ENCODE peak calls at places on chromosome 13, in nine cellular contexts. One of them, this sample, is unnamed.

GRCh38 chr13:114019367-114019766 is 45.5 kb upstream of the C13orf46 start:
- DNase-seq in transverse colon: no peak
- DNase-seq in ascending aorta: no peak
- DNase-seq in left lung: no peak
- DNase-seq in fibroblast of lung: no peak
- DNase-seq in DND-41: peak; percentile 40
- DNase-seq in ovary: no peak
- DNase-seq in GM12878: no peak
- DNase-seq in stomach: no peak
- DNase-seq in this sample: no peak

GRCh38 chr13:79267560-79267959 is 138.5 kb downstream of the RBM26 start:
- DNase-seq in transverse colon: no peak
- DNase-seq in ascending aorta: no peak
- DNase-seq in left lung: no peak
- DNase-seq in fibroblast of lung: no peak
- DNase-seq in DND-41: no peak
- DNase-seq in ovary: no peak
- DNase-seq in GM12878: no peak
- DNase-seq in stomach: no peak
- DNase-seq in this sample: no peak

GRCh38 chr13:40445557-40445990 is 220.9 kb downstream of the FOXO1 start:
- DNase-seq in transverse colon: peak; percentile 60
- DNase-seq in ascending aorta: no peak
- DNase-seq in left lung: peak; percentile 58
- DNase-seq in fibroblast of lung: no peak
- DNase-seq in DND-41: no peak
- DNase-seq in ovary: no peak
- DNase-seq in GM12878: peak; percentile 99
- DNase-seq in stomach: peak; percentile 34
- DNase-seq in this sample: no peak

GRCh38 chr13:112333756-112334543 is 42.2 kb upstream of the SPACA7 start:
- DNase-seq in transverse colon: no peak
- DNase-seq in ascending aorta: no peak
- DNase-seq in left lung: no peak
- DNase-seq in fibroblast of lung: no peak
- DNase-seq in DND-41: no peak
- DNase-seq in ovary: no peak
- DNase-seq in GM12878: no peak
- DNase-seq in stomach: no peak
- DNase-seq in this sample: no peak

GRCh38 chr13:46097015-46097414 is 7.8 kb downstream of the CPB2 start:
- DNase-seq in transverse colon: no peak
- DNase-seq in ascending aorta: no peak
- DNase-seq in left lung: no peak
- DNase-seq in fibroblast of lung: no peak
- DNase-seq in DND-41: no peak
- DNase-seq in ovary: no peak
- DNase-seq in GM12878: no peak
- DNase-seq in stomach: no peak
- DNase-seq in this sample: no peak

GRCh38 chr13:26977541-26977940 is 194.1 kb downstream of the USP12 start:
- DNase-seq in transverse colon: no peak
- DNase-seq in ascending aorta: no peak
- DNase-seq in left lung: no peak
- DNase-seq in fibroblast of lung: no peak
- DNase-seq in DND-41: no peak
- DNase-seq in ovary: no peak
- DNase-seq in GM12878: no peak
- DNase-seq in stomach: no peak
- DNase-seq in this sample: no peak

GRCh38 chr13:109778102-109778542 is 8.3 kb downstream of the IRS2 start:
- DNase-seq in transverse colon: peak; percentile 33
- DNase-seq in ascending aorta: no peak
- DNase-seq in left lung: no peak
- DNase-seq in fibroblast of lung: no peak
- DNase-seq in DND-41: no peak
- DNase-seq in ovary: no peak
- DNase-seq in GM12878: no peak
- DNase-seq in stomach: peak; percentile 65
- DNase-seq in this sample: no peak

GRCh38 chr13:23673354-23673753 is 103.1 kb downstream of the TNFRSF19 start:
- DNase-seq in transverse colon: no peak
- DNase-seq in ascending aorta: no peak
- DNase-seq in left lung: no peak
- DNase-seq in fibroblast of lung: peak; percentile 99
- DNase-seq in DND-41: no peak
- DNase-seq in ovary: no peak
- DNase-seq in GM12878: no peak
- DNase-seq in stomach: no peak
- DNase-seq in this sample: peak; percentile 95

GRCh38 chr13:94247890-94248289 is 231.6 kb downstream of the DCT start:
- DNase-seq in transverse colon: no peak
- DNase-seq in ascending aorta: no peak
- DNase-seq in left lung: no peak
- DNase-seq in fibroblast of lung: no peak
- DNase-seq in DND-41: no peak
- DNase-seq in ovary: no peak
- DNase-seq in GM12878: no peak
- DNase-seq in stomach: no peak
- DNase-seq in this sample: no peak

GRCh38 chr13:80473695-80474094 is 132.8 kb upstream of the SPRY2 start:
- DNase-seq in transverse colon: no peak
- DNase-seq in ascending aorta: no peak
- DNase-seq in left lung: no peak
- DNase-seq in fibroblast of lung: peak; percentile 92
- DNase-seq in DND-41: no peak
- DNase-seq in ovary: no peak
- DNase-seq in GM12878: no peak
- DNase-seq in stomach: no peak
- DNase-seq in this sample: no peak

GRCh38 chr13:21014666-21015170 is 46.7 kb downstream of the LATS2 start:
- DNase-seq in transverse colon: no peak
- DNase-seq in ascending aorta: no peak
- DNase-seq in left lung: no peak
- DNase-seq in fibroblast of lung: peak; percentile 89
- DNase-seq in DND-41: no peak
- DNase-seq in ovary: peak; percentile 51
- DNase-seq in GM12878: no peak
- DNase-seq in stomach: no peak
- DNase-seq in this sample: peak; percentile 74

GRCh38 chr13:44112700-44113329 is 233.1 kb downstream of the LACC1 start:
- DNase-seq in transverse colon: no peak
- DNase-seq in ascending aorta: no peak
- DNase-seq in left lung: no peak
- DNase-seq in fibroblast of lung: no peak
- DNase-seq in DND-41: no peak
- DNase-seq in ovary: no peak
- DNase-seq in GM12878: no peak
- DNase-seq in stomach: no peak
- DNase-seq in this sample: no peak

GRCh38 chr13:75050419-75051066 is 431.4 kb downstream of the TBC1D4 start:
- DNase-seq in transverse colon: no peak
- DNase-seq in ascending aorta: no peak
- DNase-seq in left lung: no peak
- DNase-seq in fibroblast of lung: peak; percentile 8
- DNase-seq in DND-41: no peak
- DNase-seq in ovary: no peak
- DNase-seq in GM12878: no peak
- DNase-seq in stomach: no peak
- DNase-seq in this sample: no peak

GRCh38 chr13:104796581-104796980 is 1730.4 kb upstream of the SLC10A2 start:
- DNase-seq in transverse colon: no peak
- DNase-seq in ascending aorta: no peak
- DNase-seq in left lung: no peak
- DNase-seq in fibroblast of lung: no peak
- DNase-seq in DND-41: no peak
- DNase-seq in ovary: no peak
- DNase-seq in GM12878: no peak
- DNase-seq in stomach: no peak
- DNase-seq in this sample: no peak

DNA sequence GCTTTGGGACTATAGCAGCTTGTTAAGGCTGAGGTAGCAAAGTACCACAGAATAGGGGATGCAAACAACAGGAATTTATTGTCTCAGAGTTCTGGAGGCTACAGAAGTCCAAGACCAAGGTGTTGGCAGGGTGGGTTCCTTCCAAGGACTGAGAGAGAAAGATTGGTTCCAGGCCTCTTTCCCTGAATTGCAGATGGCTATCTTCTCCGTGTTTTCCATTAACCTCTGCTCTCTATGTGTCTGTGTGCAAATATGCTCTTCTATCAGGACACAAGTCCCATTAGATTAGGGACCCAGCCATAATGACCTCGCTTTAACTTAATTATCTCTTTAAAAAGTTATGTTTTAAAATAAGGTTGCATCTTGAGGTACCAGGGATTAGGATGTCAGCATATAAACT is 1732.9 kb upstream of the SLC10A2 start:
- DNase-seq in transverse colon: no peak
- DNase-seq in ascending aorta: no peak
- DNase-seq in left lung: no peak
- DNase-seq in fibroblast of lung: no peak
- DNase-seq in DND-41: no peak
- DNase-seq in ovary: no peak
- DNase-seq in GM12878: no peak
- DNase-seq in stomach: no peak
- DNase-seq in this sample: no peak
- H3K9me3 ChIP-seq in transverse colon: no peaks in the 10 kb centered on the region
- H3K9me3 ChIP-seq in ascending aorta: no peaks in the 10 kb centered on the region
- H3K9me3 ChIP-seq in left lung: no peaks in the 10 kb centered on the region
- H3K9me3 ChIP-seq in fibroblast of lung: no peaks in the 10 kb centered on the region
- H3K9me3 ChIP-seq in DND-41: no peaks in the 10 kb centered on the region
- H3K9me3 ChIP-seq in ovary: no peaks in the 10 kb centered on the region
- H3K9me3 ChIP-seq in GM12878: no peaks in the 10 kb centered on the region
- H3K9me3 ChIP-seq in stomach: no peaks in the 10 kb centered on the region
- H3K9me3 ChIP-seq in this sample: no peaks in the 10 kb centered on the region

GRCh38 chr13:66623129-66623528 is 607.0 kb downstream of the PCDH9 start:
- DNase-seq in transverse colon: no peak
- DNase-seq in ascending aorta: no peak
- DNase-seq in left lung: no peak
- DNase-seq in fibroblast of lung: no peak
- DNase-seq in DND-41: no peak
- DNase-seq in ovary: no peak
- DNase-seq in GM12878: no peak
- DNase-seq in stomach: no peak
- DNase-seq in this sample: no peak

GRCh38 chr13:66617786-66618185 is 612.4 kb downstream of the PCDH9 start:
- DNase-seq in transverse colon: no peak
- DNase-seq in ascending aorta: no peak
- DNase-seq in left lung: no peak
- DNase-seq in fibroblast of lung: no peak
- DNase-seq in DND-41: no peak
- DNase-seq in ovary: no peak
- DNase-seq in GM12878: no peak
- DNase-seq in stomach: no peak
- DNase-seq in this sample: no peak

GRCh38 chr13:66624302-66624701 is 605.8 kb downstream of the PCDH9 start:
- DNase-seq in transverse colon: no peak
- DNase-seq in ascending aorta: no peak
- DNase-seq in left lung: no peak
- DNase-seq in fibroblast of lung: no peak
- DNase-seq in DND-41: no peak
- DNase-seq in ovary: no peak
- DNase-seq in GM12878: no peak
- DNase-seq in stomach: no peak
- DNase-seq in this sample: no peak

GRCh38 chr13:66612983-66613382 is 617.2 kb downstream of the PCDH9 start:
- DNase-seq in transverse colon: no peak
- DNase-seq in ascending aorta: no peak
- DNase-seq in left lung: no peak
- DNase-seq in fibroblast of lung: no peak
- DNase-seq in DND-41: no peak
- DNase-seq in ovary: no peak
- DNase-seq in GM12878: no peak
- DNase-seq in stomach: no peak
- DNase-seq in this sample: no peak

GRCh38 chr13:66618702-66619101 is 611.4 kb downstream of the PCDH9 start:
- DNase-seq in transverse colon: no peak
- DNase-seq in ascending aorta: no peak
- DNase-seq in left lung: no peak
- DNase-seq in fibroblast of lung: peak; percentile 72
- DNase-seq in DND-41: no peak
- DNase-seq in ovary: no peak
- DNase-seq in GM12878: no peak
- DNase-seq in stomach: no peak
- DNase-seq in this sample: peak; percentile 11
- TF ChIP-seq CTCF in transverse colon: no peak
- TF ChIP-seq CTCF in ascending aorta: no peak
- TF ChIP-seq CTCF in left lung: no peak
- TF ChIP-seq CTCF in fibroblast of lung: peak; percentile 23
- TF ChIP-seq CTCF in DND-41: peak; percentile 58
- TF ChIP-seq CTCF in ovary: no peak
- TF ChIP-seq CTCF in GM12878: peak; percentile 15
- TF ChIP-seq CTCF in stomach: peak; percentile 44
- TF ChIP-seq CTCF in this sample: peak; percentile 69

GRCh38 chr13:67341406-67341805 is 111.3 kb upstream of the PCDH9 start:
- DNase-seq in transverse colon: no peak
- DNase-seq in ascending aorta: no peak
- DNase-seq in left lung: no peak
- DNase-seq in fibroblast of lung: no peak
- DNase-seq in DND-41: no peak
- DNase-seq in ovary: no peak
- DNase-seq in GM12878: no peak
- DNase-seq in stomach: no peak
- DNase-seq in this sample: no peak
- H3K9me3 ChIP-seq in transverse colon: no peaks in the 10 kb centered on the region
- H3K9me3 ChIP-seq in ascending aorta: no peaks in the 10 kb centered on the region
- H3K9me3 ChIP-seq in left lung: no peaks in the 10 kb centered on the region
- H3K9me3 ChIP-seq in fibroblast of lung: no peaks in the 10 kb centered on the region
- H3K9me3 ChIP-seq in DND-41: no peaks in the 10 kb centered on the region
- H3K9me3 ChIP-seq in ovary: no peaks in the 10 kb centered on the region
- H3K9me3 ChIP-seq in GM12878: no peaks in the 10 kb centered on the region
- H3K9me3 ChIP-seq in stomach: no peaks in the 10 kb centered on the region
- H3K9me3 ChIP-seq in this sample: no peaks in the 10 kb centered on the region

GRCh38 chr13:33115274-33115673 is 99.1 kb downstream of the KL start:
- DNase-seq in transverse colon: no peak
- DNase-seq in ascending aorta: no peak
- DNase-seq in left lung: no peak
- DNase-seq in fibroblast of lung: no peak
- DNase-seq in DND-41: no peak
- DNase-seq in ovary: no peak
- DNase-seq in GM12878: no peak
- DNase-seq in stomach: no peak
- DNase-seq in this sample: no peak

GRCh38 chr13:33119886-33120543 is 103.8 kb downstream of the KL start:
- DNase-seq in transverse colon: no peak
- DNase-seq in ascending aorta: no peak
- DNase-seq in left lung: no peak
- DNase-seq in fibroblast of lung: no peak
- DNase-seq in DND-41: no peak
- DNase-seq in ovary: no peak
- DNase-seq in GM12878: no peak
- DNase-seq in stomach: no peak
- DNase-seq in this sample: no peak

GRCh38 chr13:33116321-33117010 is 100.2 kb downstream of the KL start:
- DNase-seq in transverse colon: no peak
- DNase-seq in ascending aorta: no peak
- DNase-seq in left lung: no peak
- DNase-seq in fibroblast of lung: no peak
- DNase-seq in DND-41: no peak
- DNase-seq in ovary: no peak
- DNase-seq in GM12878: no peak
- DNase-seq in stomach: no peak
- DNase-seq in this sample: no peak

GRCh38 chr13:33123066-33123940 is 107.1 kb downstream of the KL start:
- DNase-seq in transverse colon: no peak
- DNase-seq in ascending aorta: peak; percentile 73
- DNase-seq in left lung: peak; percentile 60
- DNase-seq in fibroblast of lung: peak; percentile 79
- DNase-seq in DND-41: no peak
- DNase-seq in ovary: no peak
- DNase-seq in GM12878: no peak
- DNase-seq in stomach: no peak
- DNase-seq in this sample: no peak

GRCh38 chr13:33119022-33119735 is 103.0 kb downstream of the KL start:
- DNase-seq in transverse colon: no peak
- DNase-seq in ascending aorta: no peak
- DNase-seq in left lung: no peak
- DNase-seq in fibroblast of lung: no peak
- DNase-seq in DND-41: no peak
- DNase-seq in ovary: no peak
- DNase-seq in GM12878: no peak
- DNase-seq in stomach: no peak
- DNase-seq in this sample: no peak
- TF ChIP-seq CTCF in transverse colon: no peak
- TF ChIP-seq CTCF in ascending aorta: no peak
- TF ChIP-seq CTCF in left lung: no peak
- TF ChIP-seq CTCF in fibroblast of lung: no peak
- TF ChIP-seq CTCF in DND-41: no peak
- TF ChIP-seq CTCF in ovary: no peak
- TF ChIP-seq CTCF in GM12878: no peak
- TF ChIP-seq CTCF in stomach: no peak
- TF ChIP-seq CTCF in this sample: no peak